ENCODE peak calls at places on chromosomes 7 and 10, in ten cellular contexts. N is psoas muscle; D is activated CD4-positive, alpha-beta memory T cell treated with anti-CD3 and anti-CD28 coated beads for 36 hours; M is bronchial epithelial cell; Q is hepatocyte; P is dorsolateral prefrontal cortex; K is iris pigment epithelial cell; X is DMS53; B is activated B cell treated with CpG ODN at 0.5 μM for 24 hours; S is smooth muscle cell of the brain vasculature. L is an unnamed sample.

GRCh38 chr10:95906675-95907453 is 911 bp upstream of the CC2D2B start:
- DNase-seq in N (peak; percentile 22), D (peak; percentile 64), M (peak; percentile 49), Q (peak; percentile 80), P (peak; percentile 36), K (peak; percentile 78), X (peak; percentile 74), B (no peak), S (peak; percentile 29), L (peak; percentile 72)

GRCh38 chr10:96753956-96754355 is 33.6 kb upstream of the PIK3AP1 start:
- DNase-seq in N (no peak), D (no peak), M (no peak), Q (no peak), P (no peak), K (no peak), X (no peak), B (no peak), S (no peak), L (no peak)

GRCh38 chr10:35784751-35785150 is 142.7 kb upstream of the FZD8 start:
- DNase-seq in N (no peak), D (no peak), M (no peak), Q (no peak), P (no peak), K (no peak), X (no peak), B (no peak), S (no peak), L (no peak)

GRCh38 chr10:16509996-16510395 is 11.7 kb downstream of the C1QL3 start:
- DNase-seq in N (no peak), D (no peak), M (peak; percentile 28), Q (no peak), P (no peak), K (peak; percentile 30), X (no peak), B (no peak), S (no peak), L (no peak)

GRCh38 chr7:129359641-129360040 is 74.6 kb upstream of the STRIP2 start:
- DNase-seq in N (no peak), D (no peak), M (no peak), Q (no peak), P (no peak), K (no peak), X (no peak), B (no peak), S (no peak), L (no peak)

GRCh38 chr10:70779685-70780369 is 5.3 kb downstream of the TBATA start:
- DNase-seq in N (no peak), D (no peak), M (no peak), Q (no peak), P (no peak), K (no peak), X (no peak), B (no peak), S (no peak), L (no peak)

GRCh38 chr10:115659616-115660015 is 566.5 kb downstream of the ATRNL1 start:
- DNase-seq in N (no peak), D (no peak), M (no peak), Q (no peak), P (no peak), K (peak; percentile 60), X (no peak), B (no peak), S (peak; percentile 44), L (no peak)

GRCh38 chr7:1681581-1681980 is 11.5 kb downstream of the ELFN1 start:
- DNase-seq in N (no peak), D (no peak), M (no peak), Q (no peak), P (no peak), K (no peak), X (no peak), B (no peak), S (no peak), L (no peak)

GRCh38 chr7:2154831-2155230 is 77.9 kb downstream of the MAD1L1 start:
- DNase-seq in N (no peak), D (no peak), M (no peak), Q (no peak), P (no peak), K (no peak), X (no peak), B (no peak), S (no peak), L (no peak)

L was measured in HT-29.